ENCODE peak calls at places on chromosomes 3 and 15, in ten cellular contexts. P, V, D, Q, O, A, G, I, M and U are unnamed samples.

GRCh38 chr3:98662699-98663098 is 69.3 kb upstream of the CPOX start:
- DNase-seq in P (no peak), V (no peak), D (no peak), Q (no peak), O (no peak), A (no peak), G (no peak), I (no peak), M (no peak), U (no peak)

GRCh38 chr3:41652931-41653330 is 309.0 kb downstream of the ULK4 start:
- DNase-seq in P (no peak), V (no peak), D (no peak), Q (no peak), O (no peak), A (no peak), G (no peak), I (no peak), M (peak; percentile 22), U (peak; percentile 59)

GRCh38 chr3:56238299-56238698 is 230.0 kb downstream of the ERC2 start:
- DNase-seq in P (no peak), V (no peak), D (no peak), Q (no peak), O (no peak), A (no peak), G (no peak), I (no peak), M (no peak), U (peak; percentile 37)

GRCh38 chr3:146796078-146796477 is 190.9 kb upstream of the PLSCR5 start:
- DNase-seq in P (no peak), V (no peak), D (no peak), Q (no peak), O (no peak), A (no peak), G (no peak), I (no peak), M (peak; percentile 61), U (peak; percentile 41)

GRCh38 chr15:100601628-100602063 is 338 bp downstream of the LINS1 start:
- DNase-seq in P (no peak), V (no peak), D (no peak), Q (no peak), O (no peak), A (peak; percentile 8), G (no peak), I (no peak), M (no peak), U (no peak)

GRCh38 chr3:51927095-51927977 is 14.4 kb downstream of the RRP9 start:
- DNase-seq in P (no peak), V (no peak), D (no peak), Q (no peak), O (no peak), A (no peak), G (no peak), I (no peak), M (no peak), U (no peak)

GRCh38 chr3:159733194-159733860 is 255.3 kb upstream of the IL12A start:
- DNase-seq in P (no peak), V (peak; percentile 89), D (no peak), Q (no peak), O (no peak), A (no peak), G (no peak), I (no peak), M (peak; percentile 93), U (peak; percentile 47)

GRCh38 chr15:78599189-78599588 is 21.6 kb downstream of the CHRNA3 start:
- DNase-seq in P (no peak), V (no peak), D (no peak), Q (no peak), O (no peak), A (no peak), G (no peak), I (no peak), M (no peak), U (peak; percentile 3)

GRCh38 chr15:43958894-43959330 is 132.1 kb downstream of the WDR76 start:
- DNase-seq in P (no peak), V (peak; percentile 33), D (no peak), Q (no peak), O (no peak), A (no peak), G (no peak), I (no peak), M (peak; percentile 80), U (peak; percentile 6)

GRCh38 chr3:25872200-25872877 is 82.4 kb downstream of the OXSM start:
- DNase-seq in P (no peak), V (no peak), D (no peak), Q (no peak), O (no peak), A (no peak), G (no peak), I (no peak), M (no peak), U (no peak)

GRCh38 chr15:53978248-53978906 is at the start of gene UNC13C:
- DNase-seq in P (peak; percentile 16), V (no peak), D (no peak), Q (no peak), O (no peak), A (peak; percentile 7), G (no peak), I (peak; percentile 67), M (peak; percentile 1), U (peak; percentile 73)

GRCh38 chr3:137035631-137036030 is 77.8 kb downstream of the IL20RB start:
- DNase-seq in P (no peak), V (no peak), D (no peak), Q (peak; percentile 26), O (no peak), A (peak; percentile 28), G (no peak), I (no peak), M (peak; percentile 49), U (peak; percentile 76)

GRCh38 chr15:90449206-90449735 is 61.2 kb downstream of the IQGAP1 start:
- DNase-seq in P (no peak), V (no peak), D (no peak), Q (no peak), O (no peak), A (no peak), G (no peak), I (no peak), M (peak; percentile 51), U (no peak)

GRCh38 chr3:194730369-194730768 is 44.7 kb downstream of the FAM43A start:
- DNase-seq in P (peak; percentile 55), V (peak; percentile 98), D (no peak), Q (no peak), O (no peak), A (no peak), G (no peak), I (peak; percentile 85), M (no peak), U (peak; percentile 48)

GRCh38 chr3:155316450-155316849 is 23.0 kb upstream of the STRIT1 start:
- DNase-seq in P (no peak), V (no peak), D (no peak), Q (no peak), O (no peak), A (no peak), G (no peak), I (no peak), M (no peak), U (no peak)

GRCh38 chr15:79644091-79644490 is 212.0 kb downstream of the MINAR1 start:
- DNase-seq in P (no peak), V (peak; percentile 87), D (no peak), Q (no peak), O (no peak), A (peak; percentile 27), G (no peak), I (no peak), M (peak; percentile 81), U (peak; percentile 15)

GRCh38 chr3:88013592-88013991 is 45.2 kb downstream of the CGGBP1 start:
- DNase-seq in P (no peak), V (no peak), D (no peak), Q (no peak), O (no peak), A (no peak), G (no peak), I (no peak), M (no peak), U (no peak)

GRCh38 chr15:23497710-23498111 is 50.7 kb upstream of the GOLGA6L2 start:
- DNase-seq in P (no peak), V (peak; percentile 30), D (no peak), Q (no peak), O (no peak), A (no peak), G (no peak), I (no peak), M (peak; percentile 26), U (no peak)

GRCh38 chr3:77655421-77655820 is 615.5 kb downstream of the ROBO2 start:
- DNase-seq in P (no peak), V (no peak), D (no peak), Q (no peak), O (no peak), A (no peak), G (no peak), I (no peak), M (no peak), U (no peak)

GRCh38 chr15:75947117-75947516 is 43.4 kb downstream of the FBXO22 start:
- DNase-seq in P (no peak), V (peak; percentile 56), D (no peak), Q (no peak), O (no peak), A (no peak), G (no peak), I (no peak), M (peak; percentile 74), U (no peak)

GRCh38 chr3:127135241-127136023 is 57.5 kb upstream of the PRR23E start:
- DNase-seq in P (no peak), V (no peak), D (no peak), Q (no peak), O (no peak), A (no peak), G (peak; percentile 81), I (no peak), M (peak; percentile 39), U (peak; percentile 51)

GRCh38 chr3:124559650-124560405 is 170.4 kb upstream of the UMPS start:
- DNase-seq in P (peak; percentile 81), V (peak; percentile 84), D (peak; percentile 24), Q (peak; percentile 58), O (peak; percentile 42), A (peak; percentile 85), G (peak; percentile 86), I (no peak), M (peak; percentile 84), U (peak; percentile 89)

GRCh38 chr3:65963787-65964707 is 74.7 kb downstream of the MAGI1 start:
- DNase-seq in P (no peak), V (peak; percentile 91), D (no peak), Q (no peak), O (peak; percentile 16), A (peak; percentile 64), G (no peak), I (no peak), M (peak; percentile 95), U (peak; percentile 71)

GRCh38 chr3:18438586-18438985 is 13.4 kb upstream of the SATB1 start:
- DNase-seq in P (no peak), V (no peak), D (peak; percentile 67), Q (no peak), O (peak; percentile 49), A (no peak), G (no peak), I (peak; percentile 28), M (no peak), U (no peak)

GRCh38 chr15:52658955-52659354 is 20.2 kb downstream of the ATOSA start:
- DNase-seq in P (no peak), V (no peak), D (peak; percentile 17), Q (no peak), O (no peak), A (no peak), G (no peak), I (no peak), M (peak; percentile 25), U (no peak)

GRCh38 chr3:133412511-133413165 is 12.8 kb downstream of the BFSP2 start:
- DNase-seq in P (peak; percentile 11), V (peak; percentile 45), D (no peak), Q (no peak), O (no peak), A (no peak), G (no peak), I (no peak), M (peak; percentile 49), U (no peak)

GRCh38 chr3:144662729-144663128 is 691.1 kb downstream of the DIPK2A start:
- DNase-seq in P (no peak), V (no peak), D (no peak), Q (no peak), O (no peak), A (no peak), G (no peak), I (no peak), M (no peak), U (no peak)

GRCh38 chr3:13480340-13481318 is 523 bp downstream of the HDAC11 start:
- DNase-seq in P (peak; percentile 27), V (no peak), D (peak; percentile 34), Q (no peak), O (no peak), A (peak; percentile 49), G (no peak), I (peak; percentile 85), M (peak; percentile 11), U (peak; percentile 38)